ENCODE peak calls at places on chromosomes 11 and 22, in nine cellular contexts. X, E, H, T, I, U, C, Q and N are unnamed samples.

GRCh38 chr11:84645988-84646689 is 981.0 kb downstream of the DLG2 start:
- DNase-seq in Q (no peak), U (no peak), H (no peak), E (no peak), T (no peak), X (no peak), I (no peak), C (no peak), N (no peak)

GRCh38 chr11:117877120-117877784 is 794 bp upstream of the FXYD6 start:
- DNase-seq in H (no peak), I (no peak), T (peak; percentile 20), C (peak; percentile 50), E (no peak), X (no peak), Q (peak; percentile 14), U (no peak), N (no peak)

GRCh38 chr11:34299962-34300350 is 57.9 kb downstream of the ABTB2 start:
- DNase-seq in E (no peak), C (peak; percentile 15), I (no peak), H (no peak), U (no peak), X (no peak), T (no peak), Q (no peak), N (no peak)

GRCh38 chr11:17403977-17404759 is 15.7 kb upstream of the KCNJ11 start:
- DNase-seq in X (no peak), E (no peak), C (peak; percentile 45), Q (no peak), U (no peak), H (no peak), I (no peak), T (peak; percentile 17), N (no peak)

GRCh38 chr11:73591743-73592142 is 6.2 kb downstream of the FAM168A start:
- DNase-seq in H (no peak), U (no peak), T (no peak), X (no peak), C (no peak), Q (no peak), I (no peak), E (no peak), N (no peak)

GRCh38 chr11:3375552-3375951 is 3.4 kb downstream of the ZNF195 start:
- DNase-seq in I (no peak), H (no peak), E (no peak), Q (no peak), U (no peak), T (peak; percentile 4), C (no peak), X (no peak), N (no peak)

GRCh38 chr11:118939948-118940598 is 14.3 kb upstream of the BCL9L start:
- DNase-seq in X (peak; percentile 31), T (peak; percentile 43), U (no peak), C (no peak), I (no peak), E (no peak), H (no peak), Q (no peak), N (peak; percentile 84)

GRCh38 chr11:45320366-45320765 is 34.2 kb upstream of the SYT13 start:
- DNase-seq in U (no peak), X (no peak), I (no peak), Q (no peak), T (no peak), C (no peak), H (no peak), E (no peak), N (no peak)

GRCh38 chr22:26784772-26785171 is 127.4 kb downstream of the MIAT start:
- DNase-seq in X (no peak), E (no peak), Q (no peak), H (no peak), T (no peak), U (no peak), I (no peak), C (no peak), N (no peak)

GRCh38 chr11:10350341-10350740 is 45.5 kb downstream of the ADM start:
- DNase-seq in H (no peak), C (no peak), U (no peak), T (peak; percentile 60), X (no peak), Q (no peak), E (no peak), I (no peak), N (no peak)

GRCh38 chr22:49483946-49484345 is 343.7 kb downstream of the BRD1 start:
- DNase-seq in E (no peak), Q (no peak), I (no peak), U (no peak), T (no peak), X (no peak), C (no peak), H (no peak), N (no peak)

GRCh38 chr11:40241524-40242037 is 1217.9 kb downstream of the LRRC4C start:
- DNase-seq in T (peak; percentile 8), H (no peak), C (no peak), I (no peak), U (peak; percentile 11), X (no peak), E (no peak), Q (no peak), N (no peak)

GRCh38 chr22:50329236-50329635 is 2.4 kb upstream of the DENND6B start:
- DNase-seq in U (no peak), C (no peak), H (no peak), T (no peak), I (no peak), Q (no peak), X (no peak), E (no peak), N (no peak)

GRCh38 chr11:77175869-77176539 is 48.0 kb downstream of the MYO7A start:
- DNase-seq in I (no peak), Q (no peak), U (peak; percentile 57), T (no peak), C (no peak), H (no peak), X (peak; percentile 20), E (peak; percentile 66), N (peak; percentile 86)

GRCh38 chr22:31328545-31328960 is 17.6 kb downstream of the PATZ1 start:
- DNase-seq in Q (no peak), I (no peak), E (no peak), H (no peak), U (no peak), T (no peak), C (no peak), X (no peak), N (no peak)

GRCh38 chr11:58061813-58062212 is 31.1 kb downstream of the OR6Q1 start:
- DNase-seq in U (no peak), X (no peak), T (peak; percentile 41), C (no peak), H (no peak), I (no peak), E (no peak), Q (no peak), N (no peak)

GRCh38 chr22:44023404-44024287 is 456 bp upstream of the PARVB start:
- DNase-seq in U (peak; percentile 69), T (peak; percentile 44), Q (no peak), X (no peak), E (peak; percentile 60), C (no peak), H (no peak), I (no peak), N (peak; percentile 89)

GRCh38 chr11:74641289-74641688 is 48.9 kb downstream of the POLD3 start:
- DNase-seq in U (no peak), Q (no peak), I (no peak), T (no peak), X (peak; percentile 9), E (no peak), H (no peak), C (peak; percentile 99), N (no peak)

GRCh38 chr11:69122642-69123431 is 32.9 kb upstream of the SMIM38 start:
- DNase-seq in C (no peak), I (peak; percentile 91), T (peak; percentile 67), Q (peak; percentile 25), U (peak; percentile 49), E (peak; percentile 94), H (peak; percentile 80), X (no peak), N (peak; percentile 73)

GRCh38 chr11:113446112-113446511 is 29.1 kb downstream of the DRD2 start:
- DNase-seq in I (no peak), Q (no peak), H (no peak), X (no peak), T (peak; percentile 59), C (no peak), U (no peak), E (no peak), N (no peak)

GRCh38 chr11:56271092-56271491 is 2.9 kb upstream of the OR5T1 start:
- DNase-seq in T (no peak), U (no peak), I (no peak), C (no peak), E (no peak), X (no peak), Q (no peak), H (no peak), N (no peak)

GRCh38 chr11:116207349-116207748 is 565.4 kb downstream of the BUD13 start:
- DNase-seq in U (no peak), C (peak; percentile 82), T (no peak), H (no peak), X (no peak), Q (no peak), E (no peak), I (no peak), N (no peak)

GRCh38 chr11:12281571-12282478 is 95.5 kb upstream of the PARVA start:
- DNase-seq in I (peak; percentile 87), X (peak; percentile 85), E (peak; percentile 85), H (peak; percentile 47), C (peak; percentile 43), U (peak; percentile 81), Q (peak; percentile 80), T (peak; percentile 87), N (peak; percentile 89)

GRCh38 chr22:24244144-24244787 is 616 bp downstream of the GGT5 start:
- DNase-seq in H (no peak), Q (no peak), X (no peak), U (peak; percentile 32), E (no peak), C (no peak), T (peak; percentile 88), I (no peak), N (peak; percentile 74)

GRCh38 chr11:35003658-35004057 is 87.2 kb downstream of the PDHX start:
- DNase-seq in T (no peak), U (no peak), Q (no peak), I (no peak), H (no peak), X (no peak), C (no peak), E (no peak), N (no peak)

GRCh38 chr22:41902016-41902415 is 12.9 kb downstream of the SHISA8 start:
- DNase-seq in Q (no peak), X (no peak), E (no peak), I (no peak), H (no peak), C (no peak), U (no peak), T (no peak), N (no peak)

GRCh38 chr11:47489395-47489755 is 40.4 kb upstream of the RAPSN start:
- DNase-seq in Q (no peak), I (no peak), H (no peak), X (no peak), C (no peak), T (no peak), E (no peak), U (no peak), N (no peak)

GRCh38 chr11:96303067-96303466 is 39.9 kb downstream of the MAML2 start:
- DNase-seq in U (no peak), T (peak; percentile 83), E (no peak), X (no peak), I (no peak), Q (no peak), C (no peak), H (no peak), N (no peak)